ENCODE peak calls at places on chromosomes 4 and X, in seven cellular contexts. One of them, this sample, is unnamed.

GRCh38 chr4:85475631-85476233 is 782 bp downstream of the ARHGAP24 start:
- DNase-seq in SW480: no peak
- DNase-seq in activated CD4-positive, alpha-beta T cell treated with anti-CD3 and anti-CD28 coated beads, Interleukin-2, amount 10 ng/mL, durations not matched to agents 7 days and 5 days: no peak
- DNase-seq in activated T-helper 1 cell treated with anti-CD3 and anti-CD28 coated beads, Interleukin-2, amount 50 U/mL, for 16 hours: no peak
- DNase-seq in NT2/D1: no peak
- DNase-seq in lung microvascular endothelial cell: peak; percentile 50
- DNase-seq in stimulated activated CD4-positive, alpha-beta T cell treated with anti-CD3 and anti-CD28 coated beads, Interleukin-15, amount 100 ng/mL, for 1 hour: no peak
- DNase-seq in this sample: no peak

GRCh38 chr4:165394275-165394674 is 15.5 kb downstream of the CPE start:
- DNase-seq in stimulated activated CD4-positive, alpha-beta T cell treated with anti-CD3 and anti-CD28 coated beads, Interleukin-15, amount 100 ng/mL, for 1 hour: no peak
- DNase-seq in lung microvascular endothelial cell: peak; percentile 17
- DNase-seq in activated T-helper 1 cell treated with anti-CD3 and anti-CD28 coated beads, Interleukin-2, amount 50 U/mL, for 16 hours: no peak
- DNase-seq in NT2/D1: no peak
- DNase-seq in activated CD4-positive, alpha-beta T cell treated with anti-CD3 and anti-CD28 coated beads, Interleukin-2, amount 10 ng/mL, durations not matched to agents 7 days and 5 days: no peak
- DNase-seq in SW480: no peak
- DNase-seq in this sample: no peak

GRCh38 chrX:71623105-71623450 is 4.8 kb upstream of the CXCR3 start:
- DNase-seq in NT2/D1: no peak
- DNase-seq in lung microvascular endothelial cell: no peak
- DNase-seq in SW480: no peak
- DNase-seq in activated CD4-positive, alpha-beta T cell treated with anti-CD3 and anti-CD28 coated beads, Interleukin-2, amount 10 ng/mL, durations not matched to agents 7 days and 5 days: no peak
- DNase-seq in stimulated activated CD4-positive, alpha-beta T cell treated with anti-CD3 and anti-CD28 coated beads, Interleukin-15, amount 100 ng/mL, for 1 hour: no peak
- DNase-seq in activated T-helper 1 cell treated with anti-CD3 and anti-CD28 coated beads, Interleukin-2, amount 50 U/mL, for 16 hours: no peak
- DNase-seq in this sample: no peak

GRCh38 chr4:146359771-146360170 is 145.4 kb downstream of the REELD1 start:
- DNase-seq in activated T-helper 1 cell treated with anti-CD3 and anti-CD28 coated beads, Interleukin-2, amount 50 U/mL, for 16 hours: no peak
- DNase-seq in NT2/D1: no peak
- DNase-seq in stimulated activated CD4-positive, alpha-beta T cell treated with anti-CD3 and anti-CD28 coated beads, Interleukin-15, amount 100 ng/mL, for 1 hour: no peak
- DNase-seq in activated CD4-positive, alpha-beta T cell treated with anti-CD3 and anti-CD28 coated beads, Interleukin-2, amount 10 ng/mL, durations not matched to agents 7 days and 5 days: no peak
- DNase-seq in lung microvascular endothelial cell: no peak
- DNase-seq in SW480: no peak
- DNase-seq in this sample: no peak

GRCh38 chr4:4284827-4285618 is 4.9 kb downstream of the LYAR start:
- DNase-seq in activated T-helper 1 cell treated with anti-CD3 and anti-CD28 coated beads, Interleukin-2, amount 50 U/mL, for 16 hours: no peak
- DNase-seq in SW480: peak; percentile 30
- DNase-seq in NT2/D1: no peak
- DNase-seq in activated CD4-positive, alpha-beta T cell treated with anti-CD3 and anti-CD28 coated beads, Interleukin-2, amount 10 ng/mL, durations not matched to agents 7 days and 5 days: no peak
- DNase-seq in stimulated activated CD4-positive, alpha-beta T cell treated with anti-CD3 and anti-CD28 coated beads, Interleukin-15, amount 100 ng/mL, for 1 hour: no peak
- DNase-seq in lung microvascular endothelial cell: peak; percentile 67
- DNase-seq in this sample: no peak

GRCh38 chr4:37890501-37891220 is at the start of gene TBC1D1:
- DNase-seq in activated T-helper 1 cell treated with anti-CD3 and anti-CD28 coated beads, Interleukin-2, amount 50 U/mL, for 16 hours: no peak
- DNase-seq in lung microvascular endothelial cell: no peak
- DNase-seq in NT2/D1: no peak
- DNase-seq in SW480: peak; percentile 21
- DNase-seq in activated CD4-positive, alpha-beta T cell treated with anti-CD3 and anti-CD28 coated beads, Interleukin-2, amount 10 ng/mL, durations not matched to agents 7 days and 5 days: peak; percentile 52
- DNase-seq in stimulated activated CD4-positive, alpha-beta T cell treated with anti-CD3 and anti-CD28 coated beads, Interleukin-15, amount 100 ng/mL, for 1 hour: peak; percentile 15
- DNase-seq in this sample: no peak

GRCh38 chr4:68732653-68733466 is 62.4 kb upstream of the UGT2B15 start:
- DNase-seq in lung microvascular endothelial cell: no peak
- DNase-seq in activated T-helper 1 cell treated with anti-CD3 and anti-CD28 coated beads, Interleukin-2, amount 50 U/mL, for 16 hours: no peak
- DNase-seq in SW480: no peak
- DNase-seq in stimulated activated CD4-positive, alpha-beta T cell treated with anti-CD3 and anti-CD28 coated beads, Interleukin-15, amount 100 ng/mL, for 1 hour: no peak
- DNase-seq in activated CD4-positive, alpha-beta T cell treated with anti-CD3 and anti-CD28 coated beads, Interleukin-2, amount 10 ng/mL, durations not matched to agents 7 days and 5 days: no peak
- DNase-seq in NT2/D1: no peak
- DNase-seq in this sample: no peak

GRCh38 chrX:71919436-71919835 is 8.8 kb downstream of the NHSL2 start:
- DNase-seq in SW480: peak; percentile 2
- DNase-seq in activated CD4-positive, alpha-beta T cell treated with anti-CD3 and anti-CD28 coated beads, Interleukin-2, amount 10 ng/mL, durations not matched to agents 7 days and 5 days: no peak
- DNase-seq in stimulated activated CD4-positive, alpha-beta T cell treated with anti-CD3 and anti-CD28 coated beads, Interleukin-15, amount 100 ng/mL, for 1 hour: no peak
- DNase-seq in lung microvascular endothelial cell: no peak
- DNase-seq in activated T-helper 1 cell treated with anti-CD3 and anti-CD28 coated beads, Interleukin-2, amount 50 U/mL, for 16 hours: no peak
- DNase-seq in NT2/D1: no peak
- DNase-seq in this sample: no peak

GRCh38 chr4:3269105-3269927 is 20.4 kb downstream of the MSANTD1 start:
- DNase-seq in activated CD4-positive, alpha-beta T cell treated with anti-CD3 and anti-CD28 coated beads, Interleukin-2, amount 10 ng/mL, durations not matched to agents 7 days and 5 days: no peak
- DNase-seq in SW480: no peak
- DNase-seq in NT2/D1: no peak
- DNase-seq in stimulated activated CD4-positive, alpha-beta T cell treated with anti-CD3 and anti-CD28 coated beads, Interleukin-15, amount 100 ng/mL, for 1 hour: no peak
- DNase-seq in lung microvascular endothelial cell: no peak
- DNase-seq in activated T-helper 1 cell treated with anti-CD3 and anti-CD28 coated beads, Interleukin-2, amount 50 U/mL, for 16 hours: no peak
- DNase-seq in this sample: no peak

GRCh38 chr4:17613761-17614415 is 553 bp upstream of the MED28 start:
- DNase-seq in lung microvascular endothelial cell: peak; percentile 61
- DNase-seq in stimulated activated CD4-positive, alpha-beta T cell treated with anti-CD3 and anti-CD28 coated beads, Interleukin-15, amount 100 ng/mL, for 1 hour: no peak
- DNase-seq in SW480: peak; percentile 63
- DNase-seq in activated T-helper 1 cell treated with anti-CD3 and anti-CD28 coated beads, Interleukin-2, amount 50 U/mL, for 16 hours: no peak
- DNase-seq in NT2/D1: peak; percentile 28
- DNase-seq in activated CD4-positive, alpha-beta T cell treated with anti-CD3 and anti-CD28 coated beads, Interleukin-2, amount 10 ng/mL, durations not matched to agents 7 days and 5 days: peak; percentile 17
- DNase-seq in this sample: peak; percentile 28

GRCh38 chr4:96305030-96305429 is 465.1 kb downstream of the PDHA2 start:
- DNase-seq in lung microvascular endothelial cell: no peak
- DNase-seq in activated CD4-positive, alpha-beta T cell treated with anti-CD3 and anti-CD28 coated beads, Interleukin-2, amount 10 ng/mL, durations not matched to agents 7 days and 5 days: no peak
- DNase-seq in activated T-helper 1 cell treated with anti-CD3 and anti-CD28 coated beads, Interleukin-2, amount 50 U/mL, for 16 hours: no peak
- DNase-seq in NT2/D1: no peak
- DNase-seq in SW480: no peak
- DNase-seq in stimulated activated CD4-positive, alpha-beta T cell treated with anti-CD3 and anti-CD28 coated beads, Interleukin-15, amount 100 ng/mL, for 1 hour: no peak
- DNase-seq in this sample: no peak

GRCh38 chr4:33722254-33722653 is 2522.1 kb downstream of the ARAP2 start:
- DNase-seq in activated T-helper 1 cell treated with anti-CD3 and anti-CD28 coated beads, Interleukin-2, amount 50 U/mL, for 16 hours: no peak
- DNase-seq in stimulated activated CD4-positive, alpha-beta T cell treated with anti-CD3 and anti-CD28 coated beads, Interleukin-15, amount 100 ng/mL, for 1 hour: no peak
- DNase-seq in SW480: no peak
- DNase-seq in activated CD4-positive, alpha-beta T cell treated with anti-CD3 and anti-CD28 coated beads, Interleukin-2, amount 10 ng/mL, durations not matched to agents 7 days and 5 days: no peak
- DNase-seq in lung microvascular endothelial cell: no peak
- DNase-seq in NT2/D1: no peak
- DNase-seq in this sample: no peak

GRCh38 chrX:107861056-107861455 is 35.4 kb downstream of the MID2 start:
- DNase-seq in NT2/D1: no peak
- DNase-seq in stimulated activated CD4-positive, alpha-beta T cell treated with anti-CD3 and anti-CD28 coated beads, Interleukin-15, amount 100 ng/mL, for 1 hour: no peak
- DNase-seq in activated CD4-positive, alpha-beta T cell treated with anti-CD3 and anti-CD28 coated beads, Interleukin-2, amount 10 ng/mL, durations not matched to agents 7 days and 5 days: no peak
- DNase-seq in activated T-helper 1 cell treated with anti-CD3 and anti-CD28 coated beads, Interleukin-2, amount 50 U/mL, for 16 hours: no peak
- DNase-seq in lung microvascular endothelial cell: peak; percentile 19
- DNase-seq in SW480: no peak
- DNase-seq in this sample: no peak

GRCh38 chr4:2792711-2793577 is at the start of gene SH3BP2:
- DNase-seq in stimulated activated CD4-positive, alpha-beta T cell treated with anti-CD3 and anti-CD28 coated beads, Interleukin-15, amount 100 ng/mL, for 1 hour: no peak
- DNase-seq in SW480: no peak
- DNase-seq in lung microvascular endothelial cell: peak; percentile 75
- DNase-seq in activated CD4-positive, alpha-beta T cell treated with anti-CD3 and anti-CD28 coated beads, Interleukin-2, amount 10 ng/mL, durations not matched to agents 7 days and 5 days: peak; percentile 49
- DNase-seq in NT2/D1: peak; percentile 59
- DNase-seq in activated T-helper 1 cell treated with anti-CD3 and anti-CD28 coated beads, Interleukin-2, amount 50 U/mL, for 16 hours: peak; percentile 49
- DNase-seq in this sample: no peak

GRCh38 chr4:71460368-71460767 is 121.5 kb downstream of the SLC4A4 start:
- DNase-seq in activated T-helper 1 cell treated with anti-CD3 and anti-CD28 coated beads, Interleukin-2, amount 50 U/mL, for 16 hours: no peak
- DNase-seq in SW480: no peak
- DNase-seq in activated CD4-positive, alpha-beta T cell treated with anti-CD3 and anti-CD28 coated beads, Interleukin-2, amount 10 ng/mL, durations not matched to agents 7 days and 5 days: no peak
- DNase-seq in stimulated activated CD4-positive, alpha-beta T cell treated with anti-CD3 and anti-CD28 coated beads, Interleukin-15, amount 100 ng/mL, for 1 hour: no peak
- DNase-seq in NT2/D1: no peak
- DNase-seq in lung microvascular endothelial cell: no peak
- DNase-seq in this sample: no peak